ENCODE peak calls at places on chromosome 6, in six cellular contexts. Z is dorsolateral prefrontal cortex; G is GM06990; A is naive thymus-derived CD4-positive, alpha-beta T cell; H is mesenchymal stem cell; X is tibial artery. W is an unnamed sample.

GRCh38 chr6:18405477-18406293 is 18.5 kb downstream of the RNF144B start:
- DNase-seq in Z (no peak), G (no peak), A (no peak), H (peak; percentile 97), X (no peak), W (no peak)

GRCh38 chr6:152301806-152302568 is 335.2 kb downstream of the SYNE1 start:
- DNase-seq in Z (peak; percentile 94), G (peak; percentile 96), A (peak; percentile 76), H (peak; percentile 94), X (peak; percentile 92), W (peak; percentile 97)

GRCh38 chr6:121645100-121645745 is 209.8 kb downstream of the GJA1 start:
- DNase-seq in Z (no peak), G (no peak), A (no peak), H (no peak), X (no peak), W (no peak)

GRCh38 chr6:22470454-22471368 is 98.7 kb upstream of the HDGFL1 start:
- DNase-seq in Z (no peak), G (peak; percentile 29), A (no peak), H (no peak), X (peak; percentile 73), W (no peak)

GRCh38 chr6:43939281-43940070 is 169.5 kb downstream of the VEGFA start:
- DNase-seq in Z (no peak), G (no peak), A (no peak), H (no peak), X (peak; percentile 62), W (peak; percentile 85)

GRCh38 chr6:18823782-18824386 is 436.7 kb downstream of the RNF144B start:
- DNase-seq in Z (no peak), G (no peak), A (no peak), H (peak; percentile 17), X (no peak), W (no peak)

GRCh38 chr6:49430187-49430586 is 32.9 kb downstream of the MMUT start:
- DNase-seq in Z (no peak), G (no peak), A (no peak), H (peak; percentile 28), X (no peak), W (no peak)

GRCh38 chr6:132084811-132085509 is 133.8 kb upstream of the CCN2 start:
- DNase-seq in Z (no peak), G (peak; percentile 6), A (no peak), H (peak; percentile 93), X (no peak), W (no peak)

GRCh38 chr6:108541843-108542795 is 18.6 kb upstream of the FOXO3 start:
- DNase-seq in Z (peak; percentile 73), G (peak; percentile 43), A (peak; percentile 41), H (peak; percentile 73), X (peak; percentile 75), W (peak; percentile 80)

GRCh38 chr6:117110737-117111136 is 154.6 kb upstream of the VGLL2 start:
- DNase-seq in Z (no peak), G (no peak), A (no peak), H (no peak), X (no peak), W (no peak)

GRCh38 chr6:3349388-3350251 is 90.9 kb downstream of the PSMG4 start:
- DNase-seq in Z (no peak), G (no peak), A (no peak), H (no peak), X (no peak), W (no peak)

GRCh38 chr6:77678048-77678447 is 25.2 kb downstream of the MEI4 start:
- DNase-seq in Z (no peak), G (no peak), A (no peak), H (no peak), X (no peak), W (no peak)

GRCh38 chr6:98843274-98844243 is 9.2 kb downstream of the POU3F2 start:
- DNase-seq in Z (peak; percentile 49), G (no peak), A (no peak), H (no peak), X (peak; percentile 66), W (no peak)

GRCh38 chr6:136324981-136325380 is 35.3 kb upstream of the BCLAF1 start:
- DNase-seq in Z (no peak), G (no peak), A (no peak), H (no peak), X (no peak), W (no peak)

GRCh38 chr6:86154852-86155251 is 512.2 kb upstream of the SYNCRIP start:
- DNase-seq in Z (no peak), G (no peak), A (no peak), H (no peak), X (no peak), W (no peak)

GRCh38 chr6:108791700-108792099 is 56.5 kb upstream of the ARMC2 start:
- DNase-seq in Z (no peak), G (no peak), A (no peak), H (no peak), X (no peak), W (no peak)

GRCh38 chr6:28736121-28736520 is 187.7 kb downstream of the TRIM27 start:
- DNase-seq in Z (no peak), G (no peak), A (no peak), H (no peak), X (no peak), W (no peak)

GRCh38 chr6:28738396-28738765 is 185.4 kb downstream of the TRIM27 start:
- DNase-seq in Z (no peak), G (no peak), A (no peak), H (no peak), X (no peak), W (no peak)

GRCh38 chr6:28734443-28734959 is 189.3 kb downstream of the TRIM27 start:
- DNase-seq in Z (no peak), G (no peak), A (no peak), H (no peak), X (no peak), W (no peak)

GRCh38 chr6:28741363-28741762 is 182.4 kb downstream of the TRIM27 start:
- DNase-seq in Z (no peak), G (no peak), A (no peak), H (no peak), X (no peak), W (no peak)

GRCh38 chr6:28737750-28738395 is 185.9 kb downstream of the TRIM27 start:
- DNase-seq in Z (no peak), G (no peak), A (no peak), H (no peak), X (no peak), W (no peak)
- H3K27me3 ChIP-seq in Z (peaks cover 100% of the 10 kb centered on the region), G (no peaks in the 10 kb centered on the region), A (peaks cover 37% of the 10 kb centered on the region), H (peaks cover 27% of the 10 kb centered on the region), X (no peaks in the 10 kb centered on the region), W (no peaks in the 10 kb centered on the region)

DNA sequence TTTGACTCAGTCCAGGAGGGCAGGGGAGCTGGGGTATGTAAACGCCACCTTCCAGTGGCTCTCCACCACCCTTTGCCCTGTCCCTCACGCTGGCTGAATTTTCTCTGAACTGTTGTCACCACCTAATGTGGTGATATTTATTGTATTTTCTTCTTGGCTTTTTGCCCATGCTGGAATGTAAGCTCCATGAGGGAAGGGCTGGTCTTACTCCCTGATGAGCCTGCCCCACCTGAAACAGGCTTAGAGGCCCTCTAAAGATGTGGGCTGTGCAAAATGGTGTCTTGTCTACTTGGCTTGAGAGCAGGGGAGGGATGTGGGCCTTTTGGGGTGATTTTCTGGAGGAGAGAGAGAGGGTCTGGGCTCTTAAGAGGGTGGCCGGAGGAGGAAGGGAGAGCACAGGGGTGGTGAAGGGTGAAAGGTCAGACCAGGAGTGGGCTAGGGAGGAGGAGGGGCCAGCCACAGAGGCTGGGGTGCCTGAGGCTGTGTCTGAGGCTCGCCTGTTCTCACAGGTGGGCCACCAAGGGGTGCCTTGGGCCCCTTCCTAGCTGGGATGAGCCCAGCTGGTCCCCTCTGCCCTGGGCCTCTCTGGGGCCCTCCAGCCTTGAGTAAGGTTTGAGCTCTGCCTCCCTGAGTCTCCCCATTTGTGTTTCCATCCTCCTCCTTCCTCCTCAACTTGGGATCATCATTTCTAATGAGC is 37.3 kb downstream of the SPDEF start:
- DNase-seq in Z (peak; percentile 9), G (no peak), A (no peak), H (no peak), X (no peak), W (no peak)
- H3K27me3 ChIP-seq in Z (peaks cover 15% of the 10 kb centered on the region), G (no peaks in the 10 kb centered on the region), A (no peaks in the 10 kb centered on the region), H (peaks cover 50% of the 10 kb centered on the region), X (no peaks in the 10 kb centered on the region), W (no peaks in the 10 kb centered on the region)

DNA sequence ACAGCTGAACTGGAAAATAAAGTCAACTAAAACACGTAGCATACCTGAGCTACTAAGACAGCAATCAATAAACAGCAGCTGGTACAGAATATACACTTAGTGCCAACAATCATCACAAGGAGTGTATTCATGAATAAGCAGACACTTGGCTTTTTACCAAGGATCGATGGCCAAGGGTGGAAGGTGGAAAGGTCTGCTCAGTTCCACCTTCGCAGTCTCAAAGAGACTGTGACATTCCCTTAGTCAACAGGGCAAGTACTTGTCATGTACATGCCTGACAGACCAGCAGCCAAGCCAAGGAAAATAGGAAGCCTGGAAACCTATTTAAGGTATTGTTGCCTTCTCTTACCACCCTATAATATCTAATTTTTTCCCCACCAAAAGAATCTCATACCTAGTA is 21.4 kb downstream of the HBS1L start:
- DNase-seq in Z (no peak), G (no peak), A (no peak), H (no peak), X (no peak), W (no peak)
- H3K27me3 ChIP-seq in Z (no peaks in the 10 kb centered on the region), G (no peaks in the 10 kb centered on the region), A (no peaks in the 10 kb centered on the region), H (no peaks in the 10 kb centered on the region), X (no peaks in the 10 kb centered on the region), W (no peaks in the 10 kb centered on the region)

DNA sequence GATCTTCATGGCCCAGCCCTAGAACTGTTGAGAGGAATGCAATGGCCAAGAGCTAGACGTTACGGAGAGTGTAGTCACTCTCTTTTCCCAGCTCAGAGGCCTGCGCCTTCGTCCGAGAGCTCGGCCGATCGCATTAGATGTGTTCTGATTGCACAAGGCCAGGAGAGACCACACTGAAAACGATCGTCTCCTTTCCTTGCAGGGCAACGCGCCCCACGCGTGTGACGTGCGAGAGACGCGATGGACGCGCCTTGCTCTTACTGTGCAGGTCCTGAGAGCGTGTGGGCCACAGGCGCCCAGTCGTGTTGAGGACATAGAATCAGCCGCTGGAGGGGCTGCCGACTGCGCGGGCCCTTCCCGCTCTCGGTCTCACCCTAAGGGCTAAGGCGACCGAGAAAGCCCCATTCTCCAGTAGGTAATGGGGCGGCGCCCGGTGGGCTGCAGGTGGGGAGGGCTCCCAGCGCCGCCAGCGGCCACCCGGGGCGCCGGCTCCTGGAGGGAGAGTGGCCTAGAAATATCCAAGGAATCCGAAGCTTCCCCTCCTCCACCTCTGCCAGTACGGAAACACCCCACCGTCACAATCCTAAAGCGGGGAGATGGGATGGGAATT is 26.9 kb downstream of the TFAP2B start:
- DNase-seq in Z (no peak), G (no peak), A (no peak), H (no peak), X (no peak), W (peak; percentile 63)
- H3K27me3 ChIP-seq in Z (peaks cover 100% of the 10 kb centered on the region), G (no peaks in the 10 kb centered on the region), A (no peaks in the 10 kb centered on the region), H (peaks cover 81% of the 10 kb centered on the region), X (no peaks in the 10 kb centered on the region), W (no peaks in the 10 kb centered on the region)

DNA sequence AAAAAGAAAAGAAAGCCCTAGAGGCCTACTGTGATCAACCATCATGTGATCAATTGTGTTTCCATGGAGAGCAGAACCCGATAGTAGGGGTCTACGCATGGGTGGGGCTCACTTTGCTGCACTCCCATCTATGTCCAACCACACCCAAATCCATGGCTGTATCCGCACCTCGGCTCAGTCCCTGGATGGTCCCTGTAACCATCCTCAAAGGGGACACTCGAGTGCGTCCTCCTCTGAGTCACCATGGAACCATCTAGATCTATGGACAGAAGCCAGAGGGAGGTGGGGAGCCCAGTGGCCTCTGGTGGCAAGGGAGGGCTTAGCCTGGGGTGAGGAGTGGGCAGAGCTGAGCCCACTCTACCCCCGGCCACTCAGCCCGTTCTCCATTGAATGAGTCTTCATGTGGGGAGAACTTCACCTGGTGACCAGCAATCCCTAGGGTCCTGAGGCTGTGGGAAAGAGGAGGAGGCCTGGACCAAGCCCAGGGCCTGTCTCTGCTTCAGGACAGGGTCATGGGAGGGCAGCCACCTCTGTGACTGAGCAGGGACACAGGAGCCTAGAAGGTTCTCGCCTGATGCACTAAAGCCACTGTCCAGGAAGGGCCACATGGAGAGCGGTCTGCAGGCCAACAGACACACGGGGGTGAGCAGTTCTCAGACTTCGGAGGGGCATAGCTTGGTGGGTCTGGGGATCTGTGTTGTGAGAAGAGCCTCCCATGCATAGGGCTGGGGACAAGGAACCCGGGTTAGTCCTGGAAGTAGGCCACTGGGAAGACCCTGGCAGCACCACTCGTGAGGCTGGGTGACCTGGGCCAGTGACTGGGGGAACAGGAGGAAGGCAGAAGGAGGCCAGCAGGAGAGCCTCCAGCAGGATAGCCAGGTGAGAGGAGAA is 19.3 kb downstream of the RAET1L start:
- DNase-seq in Z (no peak), G (no peak), A (no peak), H (no peak), X (peak; percentile 59), W (no peak)
- H3K27me3 ChIP-seq in Z (peaks cover 56% of the 10 kb centered on the region), G (no peaks in the 10 kb centered on the region), A (no peaks in the 10 kb centered on the region), H (peaks cover 27% of the 10 kb centered on the region), X (no peaks in the 10 kb centered on the region), W (no peaks in the 10 kb centered on the region)